ENCODE peak calls at places on chromosomes 11 and 22, in seven cellular contexts. N is psoas muscle, U is neural crest cell, L is OCI-LY7, K is AG04449, M is ovary, D is IMR-90. P is an unnamed sample.

GRCh38 chr11:107040447-107041444 is 22.5 kb upstream of the GUCY1A2 start:
- DNase-seq in K (peak), M (no peak), D (peak), U (no peak), L (peak), N (no peak), P (no peak)

GRCh38 chr11:79030448-79030847 is 410.4 kb downstream of the TENM4 start:
- DNase-seq in N (no peak), K (no peak), M (no peak), L (no peak), D (no peak), U (no peak), P (no peak)

GRCh38 chr11:13280777-13281176 is 3.2 kb downstream of the BMAL1 start:
- DNase-seq in L (no peak), D (no peak), K (no peak), N (no peak), M (no peak), U (no peak), P (no peak)

GRCh38 chr11:1050581-1051355 is 14.2 kb upstream of the MUC6 start:
- DNase-seq in U (peak), N (peak), M (peak), D (peak), L (peak), K (no peak), P (peak)

GRCh38 chr11:49202287-49202976 is 6.0 kb downstream of the FOLH1 start:
- DNase-seq in U (no peak), K (no peak), L (no peak), D (no peak), N (no peak), M (no peak), P (no peak)

GRCh38 chr11:91978747-91979146 is 245.9 kb upstream of the FAT3 start:
- DNase-seq in D (no peak), U (no peak), K (peak), M (no peak), L (no peak), N (no peak), P (no peak)

GRCh38 chr11:131370901-131371790 is 731 bp downstream of the NTM start:
- DNase-seq in K (no peak), D (no peak), U (no peak), M (no peak), N (no peak), L (no peak), P (no peak)

GRCh38 chr11:108994887-108995286 is 330.0 kb downstream of the DDX10 start:
- DNase-seq in L (no peak), K (no peak), N (no peak), D (no peak), M (no peak), U (no peak), P (no peak)

GRCh38 chr22:48934446-48934845 is 893.2 kb downstream of the BRD1 start:
- DNase-seq in N (no peak), K (no peak), U (no peak), M (no peak), L (no peak), D (no peak), P (no peak)

GRCh38 chr11:75313457-75314272 is 37.8 kb downstream of the ARRB1 start:
- DNase-seq in K (no peak), L (no peak), U (no peak), N (peak), D (peak), M (peak), P (no peak)

GRCh38 chr11:43984519-43985385 is 42.3 kb downstream of the C11orf96 start:
- DNase-seq in U (no peak), M (no peak), N (no peak), D (no peak), L (no peak), K (no peak), P (peak)

GRCh38 chr11:48164836-48165235 is 51.8 kb upstream of the OR4B1 start:
- DNase-seq in N (no peak), U (no peak), L (no peak), K (no peak), D (no peak), M (no peak), P (no peak)

GRCh38 chr11:59766542-59766941 is 11.4 kb downstream of the STX3 start:
- DNase-seq in M (no peak), L (no peak), K (no peak), D (no peak), U (no peak), N (no peak), P (no peak)

GRCh38 chr11:9357041-9357440 is 27.4 kb upstream of the IPO7 start:
- DNase-seq in N (no peak), M (no peak), L (no peak), U (no peak), D (no peak), K (no peak), P (no peak)

GRCh38 chr22:27116295-27116694 is 458.9 kb downstream of the MIAT start:
- DNase-seq in M (no peak), D (no peak), L (no peak), K (no peak), N (no peak), U (no peak), P (no peak)

GRCh38 chr22:50251472-50252054 is 498 bp upstream of the HDAC10 start:
- DNase-seq in N (no peak), L (no peak), D (no peak), U (no peak), K (no peak), M (no peak), P (no peak)

GRCh38 chr11:45798793-45799441 is 6.0 kb upstream of the SLC35C1 start:
- DNase-seq in K (no peak), D (peak), L (no peak), M (no peak), N (no peak), U (no peak), P (no peak)

GRCh38 chr11:103806130-103806900 is 230.1 kb upstream of the DDI1 start:
- DNase-seq in L (no peak), U (no peak), M (peak), K (no peak), N (no peak), D (peak), P (no peak)

GRCh38 chr22:29213481-29213880 is 7.8 kb downstream of the EMID1 start:
- DNase-seq in L (no peak), N (no peak), D (no peak), U (no peak), K (no peak), M (no peak), P (no peak)

GRCh38 chr22:29216011-29216872 is 10.5 kb downstream of the EMID1 start:
- DNase-seq in K (no peak), N (no peak), M (no peak), U (no peak), L (no peak), D (no peak), P (no peak)

GRCh38 chr22:29215012-29215860 is 9.5 kb downstream of the EMID1 start:
- DNase-seq in K (no peak), L (no peak), D (no peak), N (no peak), U (no peak), M (no peak), P (no peak)

GRCh38 chr22:29212738-29213137 is 7.0 kb downstream of the EMID1 start:
- DNase-seq in N (no peak), L (no peak), M (no peak), U (no peak), K (no peak), D (no peak), P (no peak)

GRCh38 chr22:29214232-29214631 is 8.5 kb downstream of the EMID1 start:
- DNase-seq in K (no peak), D (no peak), U (no peak), L (no peak), N (no peak), M (no peak), P (no peak)
- TF ChIP-seq CTCF in K (no peak), D (no peak), U (no peak), L (no peak), N (no peak), M (no peak), P (no peak)

DNA sequence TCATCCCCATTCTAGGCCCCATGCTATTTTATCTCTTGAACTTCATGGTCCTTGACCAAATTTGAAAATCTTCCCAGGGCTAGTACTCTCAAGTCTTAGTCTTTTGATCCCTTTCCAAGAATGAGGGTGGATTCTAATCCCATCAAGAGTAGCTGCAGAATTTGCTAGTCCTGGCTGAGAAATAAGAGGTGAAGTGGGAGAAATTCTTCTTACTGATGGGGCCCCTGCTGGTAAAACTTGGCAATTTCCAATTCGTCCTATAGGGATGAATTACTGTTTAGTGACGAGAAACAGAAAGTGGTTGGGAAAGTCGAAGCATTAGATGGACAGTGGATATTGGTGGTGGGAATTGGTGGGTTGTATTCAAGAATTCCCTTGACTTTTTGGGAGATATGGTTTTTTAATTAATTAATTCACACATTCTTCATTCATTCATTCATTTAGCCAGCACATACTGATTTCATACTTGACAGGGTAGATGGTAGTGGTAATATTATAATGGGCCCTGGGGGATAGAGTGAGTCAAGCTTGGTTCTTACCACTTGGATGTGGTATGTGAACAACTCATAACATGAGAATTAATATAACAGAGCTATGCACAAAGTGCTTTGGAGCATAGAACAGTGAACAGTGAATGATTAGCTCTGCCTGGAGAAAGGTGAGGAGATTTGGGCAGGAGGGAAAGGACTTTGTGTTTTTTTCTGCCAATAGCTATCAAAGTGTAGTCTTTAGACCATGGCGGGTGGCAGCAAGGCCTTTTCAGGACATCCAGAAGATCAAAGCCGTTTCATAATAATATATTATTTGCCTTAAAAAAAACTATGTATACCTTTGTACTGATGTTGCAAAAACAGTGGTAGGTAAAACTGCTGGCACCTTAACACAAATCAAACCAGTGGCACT is 103.8 kb downstream of the STIM1 start:
- DNase-seq in K (peak), U (no peak), D (peak), N (no peak), M (no peak), L (peak), P (peak)
- TF ChIP-seq CTCF in K (no peak), U (peak), D (peak), N (peak), M (no peak), L (peak), P (peak)

GRCh38 chr11:122022646-122023045 is 93.4 kb downstream of the BLID start:
- DNase-seq in N (no peak), L (no peak), U (no peak), D (no peak), K (no peak), M (no peak), P (no peak)

GRCh38 chr11:122023614-122024250 is 92.3 kb downstream of the BLID start:
- DNase-seq in K (no peak), D (no peak), M (no peak), N (no peak), U (no peak), L (no peak), P (no peak)

GRCh38 chr11:122024278-122024677 is 91.7 kb downstream of the BLID start:
- DNase-seq in U (no peak), L (no peak), N (no peak), K (no peak), D (no peak), M (no peak), P (no peak)

GRCh38 chr11:122019908-122020694 is 95.9 kb downstream of the BLID start:
- DNase-seq in K (no peak), L (no peak), M (no peak), N (no peak), U (no peak), D (no peak), P (no peak)

GRCh38 chr11:122020902-122021301 is 95.1 kb downstream of the BLID start:
- DNase-seq in N (no peak), U (no peak), L (peak), D (peak), M (peak), K (no peak), P (no peak)
- TF ChIP-seq CTCF in N (peak), U (peak), L (peak), D (peak), M (no peak), K (peak), P (peak)

DNA sequence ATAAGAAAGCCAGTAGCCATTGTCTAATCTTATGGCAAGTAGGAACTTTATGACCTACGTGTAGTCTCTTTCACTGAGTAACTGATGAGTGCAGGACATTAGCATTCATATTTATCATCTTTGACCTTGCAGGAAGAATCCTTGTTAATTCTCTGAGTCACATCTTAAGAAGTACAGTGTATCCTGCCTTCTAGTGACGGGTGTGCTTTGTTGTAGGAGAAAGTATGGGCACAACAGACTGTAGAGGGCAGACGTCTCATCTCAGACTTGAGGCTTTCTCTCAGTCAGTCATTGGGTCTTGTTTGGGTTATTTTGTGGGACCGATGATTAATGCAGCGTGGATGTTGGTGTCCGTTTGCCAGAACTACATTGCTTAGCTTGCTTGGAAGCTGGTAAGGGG is 6.8 kb downstream of the RNF214 start:
- DNase-seq in M (no peak), D (peak), K (peak), L (no peak), N (no peak), U (no peak), P (no peak)
- TF ChIP-seq CTCF in M (no peak), D (peak), K (peak), L (peak), N (no peak), U (no peak), P (no peak)

DNA sequence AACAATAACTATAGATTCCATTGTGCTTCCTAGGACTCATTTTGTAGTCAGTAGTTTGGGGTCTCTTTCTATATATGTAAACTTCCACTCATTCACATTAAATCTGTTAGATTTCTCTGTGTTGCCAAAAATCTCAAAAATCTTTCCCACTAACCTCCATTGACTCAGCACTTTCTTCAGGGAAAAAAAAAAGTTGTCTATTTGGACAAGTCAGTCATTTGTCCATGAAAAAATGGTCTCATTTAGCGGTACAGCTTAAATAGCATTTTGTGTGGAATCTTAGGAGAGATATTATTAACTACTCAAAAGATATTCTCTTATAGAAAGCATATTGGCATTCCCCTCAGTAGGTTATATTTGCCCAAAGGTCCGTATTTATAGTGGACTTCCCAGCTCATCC is 81.9 kb downstream of the PPP2R1B start:
- DNase-seq in L (no peak), D (no peak), K (no peak), M (no peak), U (no peak), N (no peak), P (no peak)
- TF ChIP-seq CTCF in L (no peak), D (no peak), K (no peak), M (no peak), U (no peak), N (no peak), P (no peak)

GRCh38 chr22:42966389-42966998 is 48.5 kb downstream of the PACSIN2 start:
- DNase-seq in K (no peak), U (no peak), M (no peak), L (no peak), D (no peak), N (no peak), P (no peak)

GRCh38 chr22:42969348-42969975 is 45.5 kb downstream of the PACSIN2 start:
- DNase-seq in D (peak), N (no peak), U (no peak), K (peak), L (no peak), M (no peak), P (no peak)

GRCh38 chr22:42970029-42970428 is 44.9 kb downstream of the PACSIN2 start:
- DNase-seq in L (no peak), M (no peak), K (no peak), D (no peak), N (no peak), U (no peak), P (no peak)

GRCh38 chr22:42967005-42967404 is 47.9 kb downstream of the PACSIN2 start:
- DNase-seq in M (no peak), D (no peak), L (no peak), K (no peak), N (no peak), U (no peak), P (no peak)

GRCh38 chr22:42967933-42968332 is 47.0 kb downstream of the PACSIN2 start:
- DNase-seq in N (peak), U (no peak), L (no peak), M (no peak), K (no peak), D (no peak), P (no peak)
- TF ChIP-seq CTCF in N (peak), U (no peak), L (no peak), M (no peak), K (peak), D (no peak), P (no peak)

DNA sequence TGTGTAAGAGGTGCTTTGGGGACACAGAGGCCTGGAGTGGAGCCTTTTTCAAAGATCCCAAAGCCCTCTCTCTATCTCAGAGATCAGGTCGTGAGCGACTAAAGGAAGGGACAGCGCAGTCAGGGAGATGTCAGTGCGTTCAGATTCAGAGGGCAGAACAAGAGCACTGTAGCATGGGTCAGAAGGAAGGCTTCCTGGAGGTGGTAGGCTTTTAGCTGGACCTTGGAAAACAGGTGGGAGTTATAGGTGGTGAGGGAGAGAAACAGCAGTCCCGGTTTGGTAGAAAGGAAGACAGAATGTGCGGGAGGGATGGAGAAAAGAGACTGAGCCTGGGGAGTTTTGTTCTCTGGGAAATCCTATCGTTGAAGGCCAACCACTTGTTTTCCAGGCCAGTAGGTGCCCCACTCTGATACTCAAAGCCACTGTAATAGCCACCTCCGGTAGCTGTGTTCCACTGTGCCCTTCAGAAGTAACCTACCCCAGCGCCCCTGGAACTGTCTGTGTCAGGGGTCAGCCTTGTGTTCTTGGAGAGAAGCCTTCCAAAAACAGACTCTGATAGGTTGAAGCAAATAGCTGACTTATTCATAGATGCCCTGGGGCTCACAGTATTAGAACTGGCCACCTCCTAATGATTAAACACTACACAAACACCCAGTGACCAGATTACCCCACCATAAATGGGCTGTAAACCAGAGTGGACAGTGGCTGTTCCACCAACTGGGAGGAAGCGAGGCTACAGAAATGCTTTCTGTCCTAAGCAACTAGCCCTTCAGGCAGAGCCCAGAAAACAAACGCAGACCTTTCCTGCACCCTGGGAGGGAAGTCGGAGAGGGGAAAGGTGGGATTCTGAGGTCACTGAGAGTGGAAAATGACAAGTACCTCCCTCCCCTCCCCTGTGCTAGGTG is 157.7 kb downstream of the DBX1 start:
- DNase-seq in N (no peak), K (no peak), M (no peak), U (no peak), D (no peak), L (no peak), P (peak)
- TF ChIP-seq CTCF in N (no peak), K (no peak), M (no peak), U (no peak), D (no peak), L (no peak), P (no peak)

GRCh38 chr11:132430352-132431091 is 1060.1 kb downstream of the NTM start:
- DNase-seq in M (no peak), L (no peak), N (no peak), K (no peak), U (no peak), D (no peak), P (no peak)
- TF ChIP-seq CTCF in M (no peak), L (no peak), N (no peak), K (no peak), U (no peak), D (no peak), P (no peak)

P was measured in Caco-2.